ENCODE peak calls at places on chromosomes 5 and 9, in six cellular contexts. E is C1 segment of cervical spinal cord, Q is HEK293T, O is A172, L is aorta, N is cardiac fibroblast. H is an unnamed sample.
A peak's percentile ranks its signal among the peaks of the same experiment; 100 is the strongest.

GRCh38 chr5:61941637-61942036 is 364.4 kb upstream of the KIF2A start:
- DNase-seq in E (no peak), Q (no peak), O (no peak), L (no peak), N (no peak), H (no peak)

GRCh38 chr5:172494630-172495505 is 40.5 kb upstream of the SH3PXD2B start:
- DNase-seq in E (no peak), Q (no peak), O (no peak), L (no peak), N (no peak), H (no peak)

GRCh38 chr5:141747152-141747640 is 65.2 kb upstream of the ARAP3 start:
- DNase-seq in E (peak; percentile 34), Q (peak; percentile 42), O (peak; percentile 62), L (peak; percentile 71), N (peak; percentile 77), H (peak; percentile 66)

GRCh38 chr5:148509893-148510292 is 126.1 kb downstream of the FBXO38 start:
- DNase-seq in E (no peak), Q (no peak), O (no peak), L (no peak), N (no peak), H (no peak)

GRCh38 chr9:79522793-79523192 is 49.0 kb upstream of the TLE4 start:
- DNase-seq in E (no peak), Q (no peak), O (no peak), L (no peak), N (no peak), H (no peak)

GRCh38 chr9:109918359-109919163 is 138.6 kb downstream of the PALM2AKAP2 start:
- DNase-seq in E (no peak), Q (no peak), O (no peak), L (no peak), N (no peak), H (no peak)

GRCh38 chr9:36163840-36164175 is 5.4 kb upstream of the CCIN start:
- DNase-seq in E (no peak), Q (no peak), O (no peak), L (no peak), N (no peak), H (no peak)

GRCh38 chr9:14838701-14839100 is 71.5 kb downstream of the FREM1 start:
- DNase-seq in E (no peak), Q (no peak), O (no peak), L (no peak), N (no peak), H (no peak)

GRCh38 chr9:2677927-2678889 is 39.1 kb upstream of the KCNV2 start:
- DNase-seq in E (no peak), Q (no peak), O (no peak), L (no peak), N (no peak), H (no peak)

GRCh38 chr5:148476302-148476701 is 92.5 kb downstream of the FBXO38 start:
- DNase-seq in E (no peak), Q (no peak), O (no peak), L (no peak), N (no peak), H (no peak)

GRCh38 chr9:36136894-36137391 is 410 bp downstream of the GLIPR2 start:
- DNase-seq in E (no peak), Q (peak; percentile 27), O (no peak), L (no peak), N (no peak), H (no peak)

GRCh38 chr9:137406876-137407589 is 15.9 kb downstream of the EXD3 start:
- DNase-seq in E (no peak), Q (peak; percentile 81), O (no peak), L (peak; percentile 81), N (peak; percentile 80), H (peak; percentile 77)

GRCh38 chr5:144028058-144028457 is 142.4 kb downstream of the YIPF5 start:
- DNase-seq in E (no peak), Q (no peak), O (no peak), L (no peak), N (peak; percentile 86), H (peak; percentile 57)

GRCh38 chr5:72185717-72186388 is 78.6 kb downstream of the MAP1B start:
- DNase-seq in E (no peak), Q (no peak), O (no peak), L (no peak), N (peak; percentile 24), H (no peak)

GRCh38 chr9:137459601-137460362 is 648 bp upstream of the NSMF start:
- DNase-seq in E (no peak), Q (no peak), O (no peak), L (peak; percentile 48), N (no peak), H (no peak)

GRCh38 chr9:16417101-16417500 is 453.4 kb downstream of the BNC2 start:
- DNase-seq in E (no peak), Q (no peak), O (peak; percentile 54), L (no peak), N (peak; percentile 82), H (no peak)

GRCh38 chr9:27117489-27118135 is 8.6 kb downstream of the TEK start:
- DNase-seq in E (no peak), Q (no peak), O (peak; percentile 86), L (peak; percentile 56), N (peak; percentile 83), H (no peak)

GRCh38 chr5:126801992-126802294 is 25.0 kb downstream of the LMNB1 start:
- DNase-seq in E (no peak), Q (peak; percentile 14), O (no peak), L (no peak), N (peak; percentile 80), H (peak; percentile 59)

GRCh38 chr5:76249601-76250000 is 153.5 kb upstream of the IQGAP2 start:
- DNase-seq in E (no peak), Q (no peak), O (no peak), L (no peak), N (no peak), H (no peak)

H was measured in A673.